ENCODE peak calls at places on chromosome 6, in four cellular contexts. I, Z, B and V are unnamed samples.

GRCh38 chr6:87943191-87943590 is 104.5 kb upstream of the SPACA1 start:
- DNase-seq in I (no peak), Z (no peak), B (peak), V (no peak)

GRCh38 chr6:89035252-89036106 is 45.1 kb upstream of the PNRC1 start:
- DNase-seq in I (peak), Z (peak), B (peak), V (peak)

GRCh38 chr6:117550618-117551242 is 51.6 kb downstream of the GOPC start:
- DNase-seq in I (no peak), Z (no peak), B (no peak), V (no peak)

GRCh38 chr6:701215-701614 is 8.3 kb upstream of the EXOC2 start:
- DNase-seq in I (no peak), Z (no peak), B (no peak), V (no peak)

GRCh38 chr6:2980465-2980855 is 9.1 kb upstream of the SERPINB6 start:
- DNase-seq in I (no peak), Z (no peak), B (no peak), V (no peak)

GRCh38 chr6:157125531-157125930 is 197.8 kb downstream of the TMEM242 start:
- DNase-seq in I (no peak), Z (no peak), B (no peak), V (no peak)

GRCh38 chr6:170088349-170088951 is 202.4 kb downstream of the DLL1 start:
- DNase-seq in I (no peak), Z (no peak), B (no peak), V (peak)

GRCh38 chr6:159973951-159974350 is 5.1 kb downstream of the IGF2R start:
- DNase-seq in I (peak), Z (no peak), B (no peak), V (no peak)

GRCh38 chr6:149896491-149896890 is 1.4 kb downstream of the RAET1E start:
- DNase-seq in I (peak), Z (no peak), B (no peak), V (no peak)

GRCh38 chr6:111586554-111586953 is 19.1 kb downstream of the TRAF3IP2 start:
- DNase-seq in I (no peak), Z (peak), B (no peak), V (no peak)

GRCh38 chr6:141264101-141264500 is 868.6 kb upstream of the GJE1 start:
- DNase-seq in I (peak), Z (no peak), B (no peak), V (no peak)

GRCh38 chr6:17525637-17526036 is 74.5 kb upstream of the FAM8A1 start:
- DNase-seq in I (peak), Z (no peak), B (no peak), V (no peak)

GRCh38 chr6:73943401-73943800 is 247.4 kb downstream of the CD109 start:
- DNase-seq in I (peak), Z (no peak), B (no peak), V (no peak)

GRCh38 chr6:34813028-34813742 is 21.3 kb downstream of the BLTP3A start:
- DNase-seq in I (no peak), Z (no peak), B (no peak), V (no peak)

GRCh38 chr6:45464685-45465084 is 87.0 kb upstream of the SUPT3H start:
- DNase-seq in I (no peak), Z (no peak), B (no peak), V (no peak)

GRCh38 chr6:96089173-96089572 is 73.4 kb downstream of the FUT9 start:
- DNase-seq in I (no peak), Z (no peak), B (no peak), V (peak)

GRCh38 chr6:109580519-109580918 is 97.5 kb upstream of the ZBTB24 start:
- DNase-seq in I (peak), Z (no peak), B (no peak), V (no peak)

GRCh38 chr6:3348821-3349220 is 90.1 kb downstream of the PSMG4 start:
- DNase-seq in I (no peak), Z (no peak), B (no peak), V (no peak)

GRCh38 chr6:161482517-161482903 is 208.6 kb upstream of the AGPAT4 start:
- DNase-seq in I (peak), Z (no peak), B (no peak), V (no peak)

GRCh38 chr6:106939208-106939607 is 35.3 kb downstream of the CD24 start:
- DNase-seq in I (no peak), Z (peak), B (no peak), V (no peak)

GRCh38 chr6:141541766-141542324 is 590.9 kb upstream of the GJE1 start:
- DNase-seq in I (peak), Z (no peak), B (no peak), V (no peak)

GRCh38 chr6:69096681-69097080 is 461.6 kb downstream of the ADGRB3 start:
- DNase-seq in I (no peak), Z (no peak), B (no peak), V (no peak)

GRCh38 chr6:138528137-138528536 is 28.8 kb upstream of the NHSL1 start:
- DNase-seq in I (no peak), Z (no peak), B (no peak), V (no peak)